ENCODE peak calls at places on chromosomes 6 and 20, in eight cellular contexts. D, X, Y, Q, R, K, I and J are unnamed samples.

GRCh38 chr6:13289789-13290318 is 38.5 kb downstream of the TBC1D7 start:
- DNase-seq in D (no peak), X (no peak), Y (no peak), Q (no peak), R (no peak), K (no peak), I (no peak), J (no peak)

GRCh38 chr6:3419624-3420272 is 37.1 kb downstream of the SLC22A23 start:
- DNase-seq in D (peak), X (peak), Y (no peak), Q (no peak), R (no peak), K (no peak), I (no peak), J (no peak)

GRCh38 chr6:123808556-123808955 is 4.9 kb downstream of the NKAIN2 start:
- DNase-seq in D (no peak), X (peak), Y (no peak), Q (no peak), R (no peak), K (no peak), I (no peak), J (no peak)

GRCh38 chr20:20259534-20259933 is 108.4 kb upstream of the INSM1 start:
- DNase-seq in D (no peak), X (peak), Y (no peak), Q (no peak), R (no peak), K (no peak), I (no peak), J (no peak)

GRCh38 chr6:129543981-129544380 is 166.0 kb downstream of the ARHGAP18 start:
- DNase-seq in D (peak), X (peak), Y (no peak), Q (no peak), R (no peak), K (no peak), I (no peak), J (no peak)

GRCh38 chr6:104003803-104004516 is 855.8 kb downstream of the HACE1 start:
- DNase-seq in D (no peak), X (no peak), Y (no peak), Q (no peak), R (no peak), K (no peak), I (no peak), J (no peak)

GRCh38 chr20:9024996-9025395 is 43.9 kb upstream of the PLCB4 start:
- DNase-seq in D (no peak), X (no peak), Y (no peak), Q (no peak), R (no peak), K (no peak), I (no peak), J (no peak)

GRCh38 chr6:111805511-111806181 is 67.6 kb downstream of the FYN start:
- DNase-seq in D (peak), X (peak), Y (no peak), Q (peak), R (no peak), K (no peak), I (peak), J (no peak)

GRCh38 chr6:145732788-145733187 is 2.5 kb downstream of the EPM2A start:
- DNase-seq in D (no peak), X (no peak), Y (no peak), Q (no peak), R (no peak), K (no peak), I (no peak), J (no peak)

GRCh38 chr6:37603284-37603683 is 94.4 kb downstream of the MDGA1 start:
- DNase-seq in D (no peak), X (no peak), Y (no peak), Q (no peak), R (no peak), K (no peak), I (no peak), J (no peak)

GRCh38 chr6:73523434-73524123 is 2.7 kb upstream of the EEF1A1 start:
- DNase-seq in D (no peak), X (peak), Y (no peak), Q (peak), R (peak), K (peak), I (no peak), J (no peak)

GRCh38 chr6:71349395-71349794 is 60.8 kb downstream of the OGFRL1 start:
- DNase-seq in D (no peak), X (peak), Y (no peak), Q (no peak), R (no peak), K (no peak), I (no peak), J (no peak)

GRCh38 chr6:154123567-154123966 is 84.5 kb downstream of the OPRM1 start:
- DNase-seq in D (no peak), X (no peak), Y (no peak), Q (no peak), R (no peak), K (no peak), I (no peak), J (no peak)

GRCh38 chr20:42192321-42192720 is 574.1 kb upstream of the CHD6 start:
- DNase-seq in D (no peak), X (no peak), Y (no peak), Q (no peak), R (no peak), K (no peak), I (no peak), J (no peak)

GRCh38 chr6:68196645-68197044 is 438.4 kb upstream of the ADGRB3 start:
- DNase-seq in D (peak), X (peak), Y (no peak), Q (peak), R (no peak), K (no peak), I (no peak), J (no peak)

GRCh38 chr20:42277203-42277602 is 659.0 kb upstream of the CHD6 start:
- DNase-seq in D (no peak), X (no peak), Y (no peak), Q (no peak), R (no peak), K (no peak), I (no peak), J (no peak)

GRCh38 chr6:85516168-85516567 is 66.3 kb downstream of the NT5E start:
- DNase-seq in D (no peak), X (peak), Y (no peak), Q (no peak), R (no peak), K (no peak), I (no peak), J (no peak)

GRCh38 chr6:169852504-169853195 is 101.2 kb downstream of the ERMARD start:
- DNase-seq in D (no peak), X (no peak), Y (no peak), Q (no peak), R (no peak), K (no peak), I (no peak), J (no peak)

GRCh38 chr20:10637563-10637962 is 36.2 kb downstream of the JAG1 start:
- DNase-seq in D (no peak), X (no peak), Y (no peak), Q (no peak), R (no peak), K (no peak), I (no peak), J (no peak)

GRCh38 chr6:159919011-159919511 is 28.3 kb downstream of the MAS1 start:
- DNase-seq in D (peak), X (peak), Y (no peak), Q (no peak), R (no peak), K (no peak), I (no peak), J (no peak)

GRCh38 chr6:81859884-81860283 is 107.4 kb upstream of the TENT5A start:
- DNase-seq in D (no peak), X (peak), Y (no peak), Q (no peak), R (no peak), K (no peak), I (no peak), J (no peak)

DNA sequence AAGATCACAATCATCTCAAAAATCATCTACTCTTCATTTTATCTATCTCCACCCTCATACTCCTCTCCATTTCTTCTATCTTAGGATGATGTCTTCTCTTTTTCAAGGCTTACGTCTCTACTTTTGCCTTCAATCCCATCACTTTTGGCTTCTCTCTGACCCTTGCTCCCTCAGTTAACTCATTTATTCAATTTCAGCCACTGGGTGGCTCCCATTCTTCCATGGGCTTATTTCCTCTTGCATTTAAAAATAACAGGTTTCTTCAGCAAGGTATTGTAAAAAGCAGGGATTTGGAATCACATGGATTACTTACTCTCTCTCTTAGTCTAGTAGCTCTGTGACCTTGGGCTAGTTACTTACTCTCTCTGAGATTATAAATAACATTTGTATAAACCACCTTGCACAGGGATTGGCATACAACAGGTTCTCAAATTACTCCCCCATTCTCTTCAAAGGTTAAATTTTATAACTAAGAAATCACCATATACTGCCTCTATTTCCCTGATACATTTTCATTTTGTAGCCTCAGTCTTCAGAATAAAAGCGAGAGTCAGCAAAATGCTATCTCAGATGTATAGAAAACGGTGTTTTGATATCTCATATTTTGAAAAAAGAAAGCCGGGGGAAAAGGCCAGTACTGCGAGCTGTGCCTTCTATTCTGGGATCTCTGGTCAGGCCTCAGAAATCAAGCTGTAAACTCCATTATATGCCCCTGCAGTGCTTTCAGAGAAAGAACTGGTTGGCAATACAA is 5.5 kb downstream of the ZSCAN12 start:
- DNase-seq in D (peak), X (no peak), Y (no peak), Q (no peak), R (no peak), K (no peak), I (no peak), J (no peak)
- TF ChIP-seq CTCF in D (peak), X (peak), Y (peak), Q (peak), R (peak), K (no peak), I (peak), J (no peak)

GRCh38 chr20:63863021-63863797 is 1.9 kb upstream of the TPD52L2 start:
- DNase-seq in D (no peak), X (no peak), Y (no peak), Q (no peak), R (no peak), K (no peak), I (no peak), J (no peak)

GRCh38 chr20:63863798-63864544 is 1.1 kb upstream of the TPD52L2 start:
- DNase-seq in D (peak), X (peak), Y (peak), Q (peak), R (peak), K (peak), I (peak), J (no peak)

GRCh38 chr20:63861981-63862901 is 943 bp downstream of the ABHD16B start:
- DNase-seq in D (no peak), X (no peak), Y (no peak), Q (no peak), R (no peak), K (no peak), I (no peak), J (no peak)

GRCh38 chr20:63864545-63864977 is 509 bp upstream of the TPD52L2 start:
- DNase-seq in D (no peak), X (no peak), Y (no peak), Q (no peak), R (no peak), K (no peak), I (no peak), J (no peak)

DNA sequence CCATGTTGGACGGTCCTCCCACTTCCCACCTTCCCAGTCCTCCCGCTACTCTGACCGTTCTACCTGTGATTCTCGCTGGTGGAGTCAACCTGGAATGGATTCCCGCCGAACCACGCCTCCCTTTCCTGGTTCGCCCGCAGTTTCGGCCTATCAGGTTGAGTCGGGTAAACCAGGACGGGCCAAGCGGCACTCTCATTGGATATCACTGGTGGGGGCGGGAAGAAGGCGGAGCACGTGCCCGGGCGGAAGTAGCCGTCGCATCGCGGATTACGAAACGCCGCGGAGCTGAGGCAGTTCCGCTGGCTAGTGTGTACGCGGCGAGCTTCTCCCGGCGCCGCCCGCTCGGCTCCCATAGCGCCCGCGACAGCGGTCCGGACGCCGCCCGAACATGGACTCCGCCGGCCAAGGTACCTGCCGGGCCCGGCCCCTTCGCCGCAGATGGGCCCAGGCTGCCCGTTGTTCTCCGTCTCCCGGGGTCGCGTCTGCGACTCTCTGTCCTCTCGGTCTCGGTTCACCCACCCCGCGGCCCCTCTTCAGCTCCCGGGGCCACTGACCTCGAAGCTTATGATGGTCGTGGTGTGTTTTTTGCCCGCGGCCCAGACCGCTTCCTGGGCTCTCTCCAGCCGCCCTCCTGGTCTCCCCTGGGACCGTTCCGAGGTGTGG is at the start of gene TPD52L2:
- DNase-seq in D (peak), X (peak), Y (peak), Q (peak), R (peak), K (peak), I (peak), J (peak)
- TF ChIP-seq CTCF in D (no peak), X (no peak), Y (no peak), Q (no peak), R (no peak), K (no peak), I (no peak), J (no peak)

GRCh38 chr6:158708239-158708638 is 58.4 kb downstream of the SYTL3 start:
- DNase-seq in D (peak), X (peak), Y (no peak), Q (no peak), R (no peak), K (no peak), I (no peak), J (no peak)
- TF ChIP-seq CTCF in D (peak), X (peak), Y (peak), Q (no peak), R (no peak), K (no peak), I (no peak), J (no peak)

GRCh38 chr6:125974214-125974866 is 12.0 kb upstream of the TRMT11 start:
- DNase-seq in D (no peak), X (peak), Y (no peak), Q (peak), R (no peak), K (no peak), I (no peak), J (no peak)
- TF ChIP-seq CTCF in D (no peak), X (peak), Y (peak), Q (peak), R (peak), K (peak), I (peak), J (peak)

GRCh38 chr20:57270204-57270937 is 3.9 kb upstream of the BMP7 start:
- DNase-seq in D (no peak), X (no peak), Y (no peak), Q (no peak), R (no peak), K (no peak), I (no peak), J (no peak)
- TF ChIP-seq CTCF in D (no peak), X (no peak), Y (no peak), Q (no peak), R (no peak), K (no peak), I (no peak), J (no peak)

DNA sequence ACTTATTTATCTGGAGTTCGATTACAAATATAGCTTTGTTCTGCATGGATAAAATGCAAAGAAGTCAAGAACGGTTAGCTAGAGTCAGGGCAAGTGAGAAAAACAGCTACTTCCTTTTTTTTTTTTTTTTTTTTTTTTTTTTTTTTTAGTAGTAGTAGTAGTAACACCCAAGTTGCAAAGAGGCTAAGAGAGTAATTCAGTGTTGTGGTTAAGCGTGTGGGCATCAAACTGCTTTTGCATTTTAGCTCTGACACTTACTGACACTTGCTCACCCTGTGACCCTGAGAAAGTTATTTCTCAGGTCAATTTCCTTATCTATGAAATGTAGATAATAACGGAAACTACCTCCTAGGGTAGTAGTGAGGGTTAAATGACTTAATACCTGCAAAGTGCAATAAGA is 86.6 kb upstream of the BACH2 start:
- DNase-seq in D (no peak), X (no peak), Y (no peak), Q (no peak), R (no peak), K (no peak), I (no peak), J (no peak)
- TF ChIP-seq CTCF in D (no peak), X (no peak), Y (no peak), Q (no peak), R (no peak), K (no peak), I (no peak), J (no peak)

DNA sequence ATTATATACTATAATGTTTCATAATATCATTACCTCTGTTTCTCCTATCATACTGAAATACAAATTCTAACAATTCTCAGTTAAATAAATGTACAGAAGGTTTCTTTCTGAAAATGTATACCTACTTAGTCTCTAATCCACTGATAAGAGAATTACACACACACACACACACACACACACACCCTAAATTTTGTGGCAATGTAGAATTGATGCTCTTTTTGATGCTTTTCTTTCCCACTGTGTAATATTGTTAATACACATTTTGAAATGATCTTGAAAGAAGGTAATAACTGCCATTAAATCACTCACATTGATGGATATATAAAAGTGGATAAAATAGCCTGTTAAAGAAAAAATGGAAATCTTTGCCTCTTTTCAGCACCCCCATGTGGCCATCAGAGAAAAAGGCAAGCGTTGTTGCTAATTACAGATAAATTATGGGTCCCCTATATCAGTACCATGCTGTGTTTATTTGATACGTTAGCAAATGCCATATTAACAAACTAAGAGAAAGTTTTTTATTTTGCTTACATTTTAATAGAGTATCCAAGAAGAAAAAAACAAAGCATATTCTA is 76.6 kb upstream of the VGLL2 start:
- DNase-seq in D (no peak), X (no peak), Y (no peak), Q (no peak), R (no peak), K (no peak), I (no peak), J (no peak)
- TF ChIP-seq CTCF in D (peak), X (peak), Y (peak), Q (no peak), R (no peak), K (peak), I (no peak), J (peak)

DNA sequence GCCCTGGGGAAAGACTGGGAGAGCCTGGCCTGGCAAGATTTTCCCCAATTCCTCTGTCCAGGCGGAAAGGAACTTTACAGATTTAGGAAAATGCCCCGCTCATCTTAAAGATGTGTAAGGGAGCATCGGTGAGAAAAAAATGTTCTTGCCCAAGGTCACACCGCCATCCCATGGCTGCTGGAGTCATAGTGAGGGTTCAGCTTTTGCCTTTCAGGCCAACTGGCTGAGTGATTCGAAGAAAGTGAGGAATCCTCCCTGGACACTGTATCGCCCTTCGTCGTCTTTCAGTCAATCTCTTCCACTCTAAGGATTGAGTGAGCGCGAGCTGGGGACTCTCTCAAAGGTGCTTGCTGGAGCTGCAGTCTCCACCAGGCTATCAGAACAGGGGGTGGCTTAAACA is 1.4 kb downstream of the WFDC2 start:
- DNase-seq in D (no peak), X (no peak), Y (no peak), Q (no peak), R (no peak), K (no peak), I (no peak), J (no peak)
- TF ChIP-seq CTCF in D (peak), X (peak), Y (peak), Q (no peak), R (no peak), K (peak), I (no peak), J (no peak)